ENCODE peak calls at places on chromosomes 1 and 21, in five cellular contexts. Y is lung; M is fibroblast of the aortic adventitia; G is activated CD4-positive, alpha-beta T cell treated with anti-CD3 and anti-CD28 coated beads, Interleukin-2, amount 50 U/mL, for 4 hours; B is iPS-NIHi11. F is an unnamed sample.

GRCh38 chr1:59703226-59703917 is 111.4 kb upstream of the HOOK1 start:
- DNase-seq in Y (no peak), G (no peak), B (no peak), M (peak; percentile 83), F (no peak)

GRCh38 chr1:197618065-197618464 is 157.2 kb downstream of the DENND1B start:
- DNase-seq in Y (no peak), M (peak; percentile 48), G (no peak), B (no peak), F (no peak)

GRCh38 chr1:161209790-161210409 is 5.2 kb upstream of the FCER1G start:
- DNase-seq in Y (peak; percentile 84), B (peak; percentile 92), M (peak; percentile 68), G (peak; percentile 65), F (peak; percentile 36)

GRCh38 chr1:200625381-200625824 is 4.9 kb upstream of the KIF14 start:
- DNase-seq in Y (no peak), G (no peak), B (no peak), M (peak; percentile 65), F (no peak)

GRCh38 chr1:906532-907420 is 16.9 kb upstream of the SAMD11 start:
- DNase-seq in M (peak; percentile 40), Y (peak; percentile 57), B (peak; percentile 43), G (no peak), F (peak; percentile 86)

GRCh38 chr21:33543505-33544129 is 779 bp downstream of the SON start:
- DNase-seq in G (no peak), Y (peak; percentile 69), B (peak; percentile 54), M (no peak), F (no peak)

GRCh38 chr1:183600136-183600535 is 9.9 kb upstream of the NCF2 start:
- DNase-seq in B (no peak), M (peak; percentile 99), G (no peak), Y (peak; percentile 58), F (no peak)

GRCh38 chr1:199720496-199720895 is 307.0 kb upstream of the NR5A2 start:
- DNase-seq in M (no peak), B (no peak), G (no peak), Y (no peak), F (no peak)

GRCh38 chr21:31354604-31355443 is 10.8 kb upstream of the TIAM1 start:
- DNase-seq in G (peak; percentile 76), B (no peak), Y (no peak), M (peak; percentile 79), F (no peak)

GRCh38 chr1:37158113-37158749 is 123.9 kb upstream of the GRIK3 start:
- DNase-seq in B (no peak), Y (no peak), G (no peak), M (no peak), F (no peak)

GRCh38 chr1:197813741-197814140 is 38.5 kb upstream of the DENND1B start:
- DNase-seq in Y (no peak), M (no peak), B (no peak), G (no peak), F (no peak)

GRCh38 chr1:193537266-193538003 is 351.0 kb upstream of the B3GALT2 start:
- DNase-seq in M (no peak), B (no peak), G (peak; percentile 62), Y (no peak), F (no peak)

GRCh38 chr1:21664806-21665588 is 4.2 kb downstream of the RAP1GAP start:
- DNase-seq in B (no peak), G (no peak), M (no peak), Y (no peak), F (no peak)

GRCh38 chr1:8120693-8121260 is 94.7 kb upstream of the ERRFI1 start:
- DNase-seq in B (no peak), G (no peak), Y (no peak), M (peak; percentile 61), F (peak; percentile 8)

GRCh38 chr21:44740721-44741120 is 29.3 kb upstream of the TSPEAR start:
- DNase-seq in Y (no peak), B (no peak), G (no peak), M (no peak), F (no peak)

GRCh38 chr1:162324391-162324790 is 52.3 kb downstream of the SPATA46 start:
- DNase-seq in Y (no peak), M (no peak), G (no peak), B (no peak), F (no peak)

GRCh38 chr1:43303477-43304286 is 2.9 kb downstream of the TIE1 start:
- DNase-seq in G (no peak), B (no peak), M (no peak), Y (no peak), F (no peak)

GRCh38 chr1:44842415-44842762 is 664 bp downstream of the PTCH2 start:
- DNase-seq in B (no peak), Y (no peak), G (no peak), M (no peak), F (no peak)

GRCh38 chr1:89271616-89272015 is 1.0 kb downstream of the GBP5 start:
- DNase-seq in G (no peak), M (peak; percentile 87), B (no peak), Y (no peak), F (no peak)

GRCh38 chr1:230540416-230540815 is 101.9 kb upstream of the COG2 start:
- DNase-seq in B (no peak), Y (no peak), M (no peak), G (no peak), F (no peak)

GRCh38 chr1:193104496-193104905 is 713 bp downstream of the GLRX2 start:
- DNase-seq in Y (peak; percentile 41), M (no peak), B (peak; percentile 58), G (no peak), F (peak; percentile 19)

GRCh38 chr1:231678021-231678432 is 51.4 kb downstream of the DISC1 start:
- DNase-seq in M (no peak), Y (no peak), B (no peak), G (no peak), F (no peak)

F was measured in GF-D8.